ENCODE peak calls at places on chromosomes 7 and 10, in four cellular contexts. E, O, N and Q are unnamed samples.

GRCh38 chr7:94823952-94824351 is 83.4 kb upstream of the PPP1R9A start:
- DNase-seq in N (no peak), E (no peak), O (no peak), Q (no peak)

GRCh38 chr10:132143162-132143561 is 43.6 kb upstream of the DPYSL4 start:
- DNase-seq in E (peak), N (peak), O (peak), Q (no peak)

GRCh38 chr10:88841316-88842111 is 10.1 kb downstream of the ANKRD22 start:
- DNase-seq in O (no peak), E (no peak), N (no peak), Q (no peak)

GRCh38 chr10:77007836-77008235 is 629.8 kb downstream of the KCNMA1 start:
- DNase-seq in N (no peak), E (no peak), O (no peak), Q (no peak)

GRCh38 chr7:88299126-88299525 is 7.6 kb downstream of the STEAP4 start:
- DNase-seq in E (no peak), N (no peak), O (no peak), Q (no peak)

GRCh38 chr10:33120275-33120674 is 162.2 kb upstream of the ITGB1 start:
- DNase-seq in E (no peak), O (no peak), N (no peak), Q (no peak)

GRCh38 chr7:150633926-150634325 is 1.7 kb upstream of the GIMAP6 start:
- DNase-seq in N (no peak), O (no peak), E (no peak), Q (no peak)

GRCh38 chr7:66169616-66170015 is 35.5 kb upstream of the TPST1 start:
- DNase-seq in N (no peak), E (no peak), O (no peak), Q (no peak)

GRCh38 chr10:69866688-69867461 is 65.2 kb downstream of the COL13A1 start:
- DNase-seq in N (peak), E (peak), O (peak), Q (no peak)

GRCh38 chr10:26044123-26044749 is 110.2 kb downstream of the MYO3A start:
- DNase-seq in O (peak), N (peak), E (no peak), Q (peak)

GRCh38 chr7:27910341-27910740 is 170.4 kb downstream of the TAX1BP1 start:
- DNase-seq in O (no peak), N (no peak), E (no peak), Q (no peak)

GRCh38 chr7:111089822-111090426 is 1.0 kb upstream of the LRRN3 start:
- DNase-seq in O (no peak), N (no peak), E (no peak), Q (no peak)

GRCh38 chr10:78432582-78432981 is 398.9 kb downstream of the RPS24 start:
- DNase-seq in N (no peak), E (no peak), O (no peak), Q (no peak)
- TF ChIP-seq CTCF in N (no peak), E (no peak), O (no peak), Q (no peak)

GRCh38 chr7:35035511-35035921 is 1.8 kb downstream of the DPY19L1 start:
- DNase-seq in N (no peak), O (peak), E (no peak), Q (no peak)
- TF ChIP-seq CTCF in N (no peak), O (no peak), E (peak), Q (no peak)

DNA sequence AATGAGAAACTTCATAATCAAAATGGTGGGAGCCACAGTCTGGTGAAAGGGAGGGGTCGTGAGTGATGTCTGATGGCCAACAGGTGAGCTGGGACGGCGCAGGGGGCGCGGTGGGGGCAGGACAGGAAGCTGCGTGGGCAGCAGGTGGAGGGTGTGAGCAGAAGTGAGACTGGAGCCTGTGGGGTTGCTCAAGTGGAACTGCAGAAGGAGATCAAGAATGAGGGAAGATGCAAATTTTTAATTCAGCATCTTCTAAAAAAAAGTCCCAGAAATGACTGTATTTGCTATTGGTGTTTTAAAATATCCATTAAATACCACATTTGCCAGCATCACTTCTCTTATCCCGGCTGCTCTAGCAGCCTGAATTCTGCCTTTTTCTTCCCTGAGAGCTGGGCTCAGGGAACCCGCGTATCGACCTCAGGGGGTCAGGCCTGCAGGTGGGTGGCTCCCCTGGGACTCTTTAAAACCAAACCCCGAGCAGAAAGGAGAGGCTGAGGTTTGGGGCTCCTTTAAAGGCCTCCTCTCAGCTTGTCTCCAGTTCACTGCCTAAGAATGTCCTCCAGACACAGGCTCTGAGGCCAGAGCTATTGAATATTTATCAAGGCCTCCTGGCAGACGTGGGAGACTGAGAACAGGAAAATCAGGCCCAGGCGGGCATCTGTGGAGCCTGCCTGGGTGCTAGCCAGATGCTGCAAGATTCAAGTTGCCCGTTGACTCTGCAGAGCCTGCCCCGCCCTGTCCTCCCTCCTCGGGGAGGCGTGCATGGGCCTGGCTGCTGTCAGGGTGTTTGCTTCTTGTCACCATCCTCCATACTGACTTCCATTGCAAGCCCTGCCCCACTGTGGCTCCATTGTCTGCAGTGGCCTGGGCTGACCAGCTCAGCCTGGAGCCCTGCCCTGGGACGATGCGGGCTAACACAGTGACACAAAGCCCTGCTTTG is 53.9 kb downstream of the SYPL1 start:
- DNase-seq in N (no peak), E (peak), O (peak), Q (no peak)
- TF ChIP-seq CTCF in N (no peak), E (no peak), O (no peak), Q (no peak)

GRCh38 chr7:156511426-156511825 is 129.1 kb upstream of the RNF32 start:
- DNase-seq in E (no peak), N (no peak), O (no peak), Q (no peak)

GRCh38 chr7:156515911-156516790 is 124.4 kb upstream of the RNF32 start:
- DNase-seq in N (peak), E (no peak), O (peak), Q (no peak)

GRCh38 chr7:156516791-156517378 is 123.7 kb upstream of the RNF32 start:
- DNase-seq in E (no peak), O (no peak), N (no peak), Q (no peak)

GRCh38 chr7:156518466-156518865 is 122.1 kb upstream of the RNF32 start:
- DNase-seq in N (no peak), E (no peak), O (no peak), Q (no peak)

DNA sequence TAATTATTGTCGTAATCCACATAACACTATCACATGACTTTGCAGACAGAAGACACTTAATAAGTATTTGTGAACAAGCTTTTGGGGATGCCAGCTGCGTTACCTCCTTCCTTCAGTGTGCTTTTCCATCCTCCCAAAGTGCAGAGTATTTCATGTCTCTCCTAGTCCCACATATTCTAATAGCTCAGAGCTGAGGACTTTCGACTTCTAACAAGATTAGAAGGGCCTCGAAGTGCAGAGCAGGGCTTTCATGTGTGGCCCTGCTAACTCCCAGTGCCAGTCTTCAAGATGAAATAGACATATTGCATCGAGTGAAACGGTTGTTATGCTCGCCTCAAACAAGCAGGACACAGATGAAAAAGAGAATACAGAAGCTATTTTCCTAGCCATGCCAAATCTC is 125.7 kb upstream of the RNF32 start:
- DNase-seq in E (no peak), N (no peak), O (no peak), Q (no peak)
- TF ChIP-seq CTCF in E (no peak), N (no peak), O (no peak), Q (no peak)

GRCh38 chr10:49556723-49557122 is 17.8 kb upstream of the ERCC6 start:
- DNase-seq in N (no peak), E (no peak), O (no peak), Q (no peak)
- TF ChIP-seq CTCF in N (no peak), E (no peak), O (no peak), Q (no peak)

GRCh38 chr7:75033064-75033463 is 40.5 kb downstream of the RCC1L start:
- DNase-seq in N (no peak), O (no peak), E (no peak), Q (no peak)
- TF ChIP-seq CTCF in N (no peak), O (no peak), E (no peak), Q (no peak)

DNA sequence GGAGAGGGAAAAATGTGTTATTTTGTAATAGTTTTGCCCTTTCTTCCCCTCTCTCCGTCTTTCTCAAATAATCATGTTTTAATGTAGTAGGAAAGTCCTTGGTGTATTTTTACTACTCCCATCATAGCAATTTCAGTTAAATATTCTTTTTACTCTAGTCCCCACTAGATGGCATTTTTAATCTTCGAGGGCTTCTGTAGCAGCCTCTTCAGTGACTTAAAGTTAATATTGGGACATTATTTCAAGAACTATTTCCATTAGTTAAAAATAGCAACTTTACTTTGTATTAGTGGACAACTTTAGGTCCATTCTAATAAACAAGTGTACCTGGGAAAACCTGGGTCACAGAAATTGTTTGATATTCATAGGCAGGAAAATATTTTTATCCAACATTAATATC is 23.0 kb downstream of the EDRF1 start:
- DNase-seq in O (no peak), E (no peak), N (no peak), Q (no peak)
- TF ChIP-seq CTCF in O (no peak), E (no peak), N (no peak), Q (no peak)

DNA sequence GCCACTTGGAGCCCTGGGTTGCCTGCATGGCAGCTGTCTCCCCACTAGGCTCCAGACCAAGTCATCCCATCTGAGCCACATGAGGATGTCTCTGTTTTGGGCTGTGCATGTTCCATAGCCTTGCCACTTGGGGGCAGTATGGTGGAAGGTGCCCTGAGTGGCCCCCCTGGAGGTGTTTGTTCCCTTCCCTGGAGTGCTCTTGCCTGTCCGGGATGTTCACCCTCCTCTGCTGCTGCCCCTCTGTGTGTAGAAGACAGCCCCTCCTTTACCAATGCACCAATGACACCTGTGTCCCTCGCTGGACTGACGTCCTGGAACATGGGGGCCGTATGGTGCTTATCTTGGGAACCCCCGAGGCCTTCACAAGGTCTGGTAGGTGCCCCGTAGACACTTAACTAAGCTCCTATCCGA is 100.2 kb downstream of the ACTR3B start:
- DNase-seq in O (no peak), E (no peak), N (no peak), Q (no peak)
- TF ChIP-seq CTCF in O (no peak), E (no peak), N (peak), Q (no peak)

GRCh38 chr10:79123547-79123963 is 54.8 kb downstream of the ZMIZ1 start:
- DNase-seq in O (no peak), N (no peak), E (no peak), Q (no peak)
- TF ChIP-seq CTCF in O (no peak), N (no peak), E (no peak), Q (no peak)